ENCODE peak calls at places on chromosome 7, in nine cellular contexts. V, L, B, Z, H, W, K, P and Y are unnamed samples.

GRCh38 chr7:30965372-30965771 is 1.6 kb downstream of the GHRHR start:
- DNase-seq in W (peak; percentile 22), P (no peak), Z (no peak), V (no peak), B (no peak), K (no peak), H (no peak), L (no peak), Y (no peak)

GRCh38 chr7:89334785-89335184 is 539.2 kb upstream of the TEX47 start:
- DNase-seq in B (peak; percentile 15), Z (no peak), W (peak; percentile 3), L (no peak), K (no peak), H (no peak), P (no peak), V (no peak), Y (no peak)

GRCh38 chr7:12630615-12630884 is 56.9 kb upstream of the ARL4A start:
- DNase-seq in H (no peak), B (no peak), W (no peak), P (no peak), V (no peak), L (no peak), Z (no peak), K (no peak), Y (no peak)

GRCh38 chr7:27434729-27435400 is 192.3 kb downstream of the EVX1 start:
- DNase-seq in L (no peak), Z (no peak), W (peak; percentile 6), B (no peak), P (no peak), H (no peak), V (no peak), K (peak; percentile 65), Y (no peak)

GRCh38 chr7:96786261-96786997 is 76.8 kb upstream of the SEM1 start:
- DNase-seq in L (no peak), P (no peak), K (no peak), H (no peak), W (no peak), V (no peak), B (no peak), Z (no peak), Y (no peak)

GRCh38 chr7:130463553-130464434 is 23.0 kb upstream of the CEP41 start:
- DNase-seq in H (no peak), B (no peak), W (peak; percentile 23), V (no peak), P (no peak), Z (no peak), K (no peak), L (no peak), Y (no peak)

GRCh38 chr7:43618073-43618472 is 35.2 kb downstream of the STK17A start:
- DNase-seq in H (no peak), B (no peak), L (no peak), V (no peak), K (no peak), P (no peak), Z (no peak), W (no peak), Y (no peak)

GRCh38 chr7:1351881-1352625 is 107.2 kb downstream of the MICALL2 start:
- DNase-seq in H (no peak), L (no peak), Z (no peak), W (no peak), K (no peak), B (no peak), P (no peak), V (peak; percentile 27), Y (no peak)

GRCh38 chr7:73823873-73824597 is 6.8 kb upstream of the CLDN4 start:
- DNase-seq in B (no peak), L (no peak), P (no peak), W (no peak), Z (no peak), H (peak; percentile 6), V (no peak), K (no peak), Y (no peak)

GRCh38 chr7:148218603-148219002 is 372.0 kb upstream of the C7orf33 start:
- DNase-seq in V (no peak), B (peak; percentile 4), W (no peak), L (no peak), Z (no peak), H (no peak), P (no peak), K (no peak), Y (no peak)

GRCh38 chr7:83782628-83783027 is 133.7 kb upstream of the SEMA3E start:
- DNase-seq in K (no peak), L (no peak), V (no peak), W (peak; percentile 63), H (no peak), Z (no peak), P (no peak), B (no peak), Y (no peak)

GRCh38 chr7:112420236-112420945 is 29.9 kb upstream of the IFRD1 start:
- DNase-seq in L (no peak), H (no peak), B (no peak), V (no peak), W (peak; percentile 59), Z (no peak), K (peak; percentile 66), P (peak; percentile 23), Y (no peak)

GRCh38 chr7:121798076-121798475 is 74.9 kb upstream of the PTPRZ1 start:
- DNase-seq in H (no peak), Z (peak; percentile 13), V (no peak), K (no peak), B (no peak), L (no peak), W (no peak), P (no peak), Y (no peak)

GRCh38 chr7:123537026-123537642 is 2.7 kb upstream of the IQUB start:
- DNase-seq in P (peak; percentile 4), B (peak; percentile 13), W (peak; percentile 55), Z (no peak), V (no peak), K (peak; percentile 61), L (no peak), H (no peak), Y (no peak)

GRCh38 chr7:79507161-79507560 is 53.7 kb upstream of the MAGI2 start:
- DNase-seq in L (no peak), W (no peak), Z (no peak), V (no peak), P (no peak), K (no peak), H (no peak), B (no peak), Y (no peak)

GRCh38 chr7:138981332-138982203 is at the start of gene KIAA1549:
- DNase-seq in P (peak; percentile 29), W (peak; percentile 77), L (peak; percentile 80), H (peak; percentile 71), Z (peak; percentile 51), V (peak; percentile 78), K (peak; percentile 64), B (peak; percentile 83), Y (no peak)

GRCh38 chr7:31997423-31997822 is 72.8 kb downstream of the PDE1C start:
- DNase-seq in P (no peak), W (no peak), B (no peak), H (no peak), L (no peak), K (no peak), Z (no peak), V (no peak), Y (no peak)